ENCODE peak calls at places on chromosome X, in six cellular contexts. One of them, this sample, is unnamed.

GRCh38 chrX:50905334-50905733 is 5.2 kb upstream of the BMP15 start:
- DNase-seq in OCI-LY7: peak; percentile 12
- DNase-seq in heart left ventricle: no peak
- DNase-seq in GM13977: no peak
- DNase-seq in CD8-positive, alpha-beta T cell: no peak
- DNase-seq in neural crest cell: no peak
- DNase-seq in this sample: no peak

GRCh38 chrX:149527705-149528104 is 13.1 kb upstream of the EOLA1 start:
- DNase-seq in OCI-LY7: peak; percentile 43
- DNase-seq in heart left ventricle: no peak
- DNase-seq in GM13977: no peak
- DNase-seq in CD8-positive, alpha-beta T cell: peak; percentile 36
- DNase-seq in neural crest cell: no peak
- DNase-seq in this sample: no peak

GRCh38 chrX:104136241-104137019 is 20.4 kb downstream of the SLC25A53 start:
- DNase-seq in OCI-LY7: peak; percentile 72
- DNase-seq in heart left ventricle: no peak
- DNase-seq in GM13977: peak; percentile 52
- DNase-seq in CD8-positive, alpha-beta T cell: peak; percentile 58
- DNase-seq in neural crest cell: peak; percentile 70
- DNase-seq in this sample: no peak

GRCh38 chrX:131677655-131678628 is 134.1 kb downstream of the OR13H1 start:
- DNase-seq in OCI-LY7: peak; percentile 37
- DNase-seq in heart left ventricle: no peak
- DNase-seq in GM13977: peak; percentile 66
- DNase-seq in CD8-positive, alpha-beta T cell: no peak
- DNase-seq in neural crest cell: peak; percentile 66
- DNase-seq in this sample: no peak

GRCh38 chrX:22165732-22166457 is 106.8 kb upstream of the CBLL2 start:
- DNase-seq in OCI-LY7: no peak
- DNase-seq in heart left ventricle: no peak
- DNase-seq in GM13977: no peak
- DNase-seq in CD8-positive, alpha-beta T cell: no peak
- DNase-seq in neural crest cell: no peak
- DNase-seq in this sample: no peak

GRCh38 chrX:84064164-84064563 is 123.8 kb downstream of the RPS6KA6 start:
- DNase-seq in OCI-LY7: no peak
- DNase-seq in heart left ventricle: no peak
- DNase-seq in GM13977: no peak
- DNase-seq in CD8-positive, alpha-beta T cell: no peak
- DNase-seq in neural crest cell: no peak
- DNase-seq in this sample: no peak

GRCh38 chrX:41559662-41560061 is 112.5 kb downstream of the NYX start:
- DNase-seq in OCI-LY7: no peak
- DNase-seq in heart left ventricle: no peak
- DNase-seq in GM13977: no peak
- DNase-seq in CD8-positive, alpha-beta T cell: peak; percentile 38
- DNase-seq in neural crest cell: no peak
- DNase-seq in this sample: no peak

GRCh38 chrX:39948564-39948963 is 149.2 kb downstream of the BCOR start:
- DNase-seq in OCI-LY7: no peak
- DNase-seq in heart left ventricle: no peak
- DNase-seq in GM13977: no peak
- DNase-seq in CD8-positive, alpha-beta T cell: no peak
- DNase-seq in neural crest cell: no peak
- DNase-seq in this sample: no peak

GRCh38 chrX:10617964-10618342 is 2.4 kb downstream of the MID1 start:
- DNase-seq in OCI-LY7: no peak
- DNase-seq in heart left ventricle: no peak
- DNase-seq in GM13977: no peak
- DNase-seq in CD8-positive, alpha-beta T cell: no peak
- DNase-seq in neural crest cell: no peak
- DNase-seq in this sample: no peak

GRCh38 chrX:130082244-130083106 is 27.8 kb downstream of the ELF4 start:
- DNase-seq in OCI-LY7: peak; percentile 67
- DNase-seq in heart left ventricle: peak; percentile 64
- DNase-seq in GM13977: peak; percentile 68
- DNase-seq in CD8-positive, alpha-beta T cell: peak; percentile 69
- DNase-seq in neural crest cell: no peak
- DNase-seq in this sample: no peak

GRCh38 chrX:40719218-40719617 is 16.1 kb downstream of the MED14 start:
- DNase-seq in OCI-LY7: no peak
- DNase-seq in heart left ventricle: no peak
- DNase-seq in GM13977: no peak
- DNase-seq in CD8-positive, alpha-beta T cell: no peak
- DNase-seq in neural crest cell: no peak
- DNase-seq in this sample: no peak

GRCh38 chrX:40107291-40108083 is 9.7 kb upstream of the BCOR start:
- DNase-seq in OCI-LY7: no peak
- DNase-seq in heart left ventricle: peak; percentile 84
- DNase-seq in GM13977: peak; percentile 61
- DNase-seq in CD8-positive, alpha-beta T cell: no peak
- DNase-seq in neural crest cell: no peak
- DNase-seq in this sample: no peak

GRCh38 chrX:132480581-132481203 is 8.1 kb downstream of the MBNL3 start:
- DNase-seq in OCI-LY7: peak; percentile 89
- DNase-seq in heart left ventricle: no peak
- DNase-seq in GM13977: peak; percentile 42
- DNase-seq in CD8-positive, alpha-beta T cell: peak; percentile 49
- DNase-seq in neural crest cell: no peak
- DNase-seq in this sample: no peak

GRCh38 chrX:131053076-131053475 is 5.1 kb upstream of the ARHGAP36 start:
- DNase-seq in OCI-LY7: no peak
- DNase-seq in heart left ventricle: no peak
- DNase-seq in GM13977: no peak
- DNase-seq in CD8-positive, alpha-beta T cell: no peak
- DNase-seq in neural crest cell: no peak
- DNase-seq in this sample: no peak

GRCh38 chrX:110224926-110225617 is 92.8 kb downstream of the AMMECR1 start:
- DNase-seq in OCI-LY7: no peak
- DNase-seq in heart left ventricle: no peak
- DNase-seq in GM13977: no peak
- DNase-seq in CD8-positive, alpha-beta T cell: no peak
- DNase-seq in neural crest cell: no peak
- DNase-seq in this sample: no peak

GRCh38 chrX:110133735-110134370 is 130.9 kb downstream of the TMEM164 start:
- DNase-seq in OCI-LY7: no peak
- DNase-seq in heart left ventricle: no peak
- DNase-seq in GM13977: no peak
- DNase-seq in CD8-positive, alpha-beta T cell: no peak
- DNase-seq in neural crest cell: no peak
- DNase-seq in this sample: no peak

GRCh38 chrX:5617666-5618065 is 611.0 kb downstream of the NLGN4X start:
- DNase-seq in OCI-LY7: no peak
- DNase-seq in heart left ventricle: no peak
- DNase-seq in GM13977: no peak
- DNase-seq in CD8-positive, alpha-beta T cell: no peak
- DNase-seq in neural crest cell: no peak
- DNase-seq in this sample: no peak

GRCh38 chrX:43846558-43846957 is 35.7 kb downstream of the MAOB start:
- DNase-seq in OCI-LY7: no peak
- DNase-seq in heart left ventricle: no peak
- DNase-seq in GM13977: no peak
- DNase-seq in CD8-positive, alpha-beta T cell: no peak
- DNase-seq in neural crest cell: no peak
- DNase-seq in this sample: no peak

GRCh38 chrX:96182366-96182765 is 502.3 kb upstream of the DIAPH2 start:
- DNase-seq in OCI-LY7: no peak
- DNase-seq in heart left ventricle: no peak
- DNase-seq in GM13977: no peak
- DNase-seq in CD8-positive, alpha-beta T cell: no peak
- DNase-seq in neural crest cell: peak; percentile 9
- DNase-seq in this sample: no peak

GRCh38 chrX:71151366-71151765 is 6.7 kb downstream of the NLGN3 start:
- DNase-seq in OCI-LY7: no peak
- DNase-seq in heart left ventricle: no peak
- DNase-seq in GM13977: no peak
- DNase-seq in CD8-positive, alpha-beta T cell: no peak
- DNase-seq in neural crest cell: no peak
- DNase-seq in this sample: no peak

GRCh38 chrX:105328773-105329172 is 108.3 kb upstream of the TEX13A start:
- DNase-seq in OCI-LY7: no peak
- DNase-seq in heart left ventricle: no peak
- DNase-seq in GM13977: no peak
- DNase-seq in CD8-positive, alpha-beta T cell: no peak
- DNase-seq in neural crest cell: no peak
- DNase-seq in this sample: no peak

GRCh38 chrX:102863735-102864134 is 73.3 kb upstream of the RAB40AL start:
- DNase-seq in OCI-LY7: peak; percentile 56
- DNase-seq in heart left ventricle: peak; percentile 87
- DNase-seq in GM13977: peak; percentile 52
- DNase-seq in CD8-positive, alpha-beta T cell: peak; percentile 73
- DNase-seq in neural crest cell: peak; percentile 74
- DNase-seq in this sample: peak; percentile 82

GRCh38 chrX:132025085-132025484 is 2.0 kb downstream of the STK26 start:
- DNase-seq in OCI-LY7: no peak
- DNase-seq in heart left ventricle: no peak
- DNase-seq in GM13977: no peak
- DNase-seq in CD8-positive, alpha-beta T cell: peak; percentile 38
- DNase-seq in neural crest cell: peak; percentile 8
- DNase-seq in this sample: no peak

GRCh38 chrX:129540725-129541184 is 696 bp downstream of the OCRL start:
- DNase-seq in OCI-LY7: peak; percentile 12
- DNase-seq in heart left ventricle: no peak
- DNase-seq in GM13977: peak; percentile 38
- DNase-seq in CD8-positive, alpha-beta T cell: no peak
- DNase-seq in neural crest cell: no peak
- DNase-seq in this sample: no peak

GRCh38 chrX:155949098-155949497 is 48.4 kb upstream of the IL9R start:
- DNase-seq in OCI-LY7: no peak
- DNase-seq in heart left ventricle: no peak
- DNase-seq in GM13977: no peak
- DNase-seq in CD8-positive, alpha-beta T cell: no peak
- DNase-seq in neural crest cell: no peak
- DNase-seq in this sample: no peak

GRCh38 chrX:123171781-123172180 is 12.3 kb upstream of the GRIA3 start:
- DNase-seq in OCI-LY7: no peak
- DNase-seq in heart left ventricle: no peak
- DNase-seq in GM13977: no peak
- DNase-seq in CD8-positive, alpha-beta T cell: no peak
- DNase-seq in neural crest cell: no peak
- DNase-seq in this sample: no peak

GRCh38 chrX:57155171-57155570 is 18.0 kb upstream of the SPIN2A start:
- DNase-seq in OCI-LY7: no peak
- DNase-seq in heart left ventricle: no peak
- DNase-seq in GM13977: no peak
- DNase-seq in CD8-positive, alpha-beta T cell: no peak
- DNase-seq in neural crest cell: no peak
- DNase-seq in this sample: no peak

DNA sequence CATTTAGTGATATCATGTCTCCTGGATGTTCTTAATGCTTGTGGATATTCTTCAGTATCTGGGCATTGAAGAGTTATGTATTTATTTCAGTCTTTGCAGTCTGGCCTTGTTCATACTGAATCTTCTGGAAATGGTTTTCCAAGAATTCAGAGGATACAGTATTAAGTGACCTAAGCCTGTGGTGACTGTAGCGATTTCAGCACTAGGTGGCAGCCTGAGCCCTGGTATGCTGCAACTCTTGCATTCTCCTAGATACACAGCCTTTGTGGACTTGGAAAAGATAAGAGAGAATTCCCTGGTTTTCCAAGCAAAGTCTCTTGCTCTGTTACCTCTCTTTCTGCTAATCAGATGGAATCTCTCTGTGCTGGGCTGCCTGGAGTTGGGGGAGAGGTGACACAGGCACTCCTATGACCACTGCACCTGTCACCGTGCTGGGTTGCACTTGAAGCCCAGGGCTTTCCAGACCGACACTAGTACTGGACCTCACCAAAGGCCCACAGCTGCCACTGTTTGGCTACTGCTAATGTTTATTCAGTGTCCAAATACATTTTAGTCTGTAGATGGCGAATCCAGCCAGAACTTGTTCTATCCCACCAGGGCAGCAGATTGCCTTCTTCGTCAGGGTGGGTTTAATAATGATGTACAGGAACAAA is 19.3 kb upstream of the SPIN2A start:
- DNase-seq in OCI-LY7: peak; percentile 20
- DNase-seq in heart left ventricle: no peak
- DNase-seq in GM13977: no peak
- DNase-seq in CD8-positive, alpha-beta T cell: no peak
- DNase-seq in neural crest cell: no peak
- DNase-seq in this sample: no peak
- TF ChIP-seq CTCF in OCI-LY7: peak; percentile 69
- TF ChIP-seq CTCF in heart left ventricle: peak; percentile 19
- TF ChIP-seq CTCF in GM13977: peak; percentile 48
- TF ChIP-seq CTCF in CD8-positive, alpha-beta T cell: no peak
- TF ChIP-seq CTCF in neural crest cell: peak; percentile 61
- TF ChIP-seq CTCF in this sample: peak; percentile 65

GRCh38 chrX:2700405-2701320 is 9.6 kb downstream of the CD99 start:
- DNase-seq in OCI-LY7: no peak
- DNase-seq in heart left ventricle: no peak
- DNase-seq in GM13977: no peak
- DNase-seq in CD8-positive, alpha-beta T cell: no peak
- DNase-seq in neural crest cell: no peak
- DNase-seq in this sample: no peak

GRCh38 chrX:2705036-2705435 is 13.9 kb downstream of the CD99 start:
- DNase-seq in OCI-LY7: no peak
- DNase-seq in heart left ventricle: no peak
- DNase-seq in GM13977: no peak
- DNase-seq in CD8-positive, alpha-beta T cell: no peak
- DNase-seq in neural crest cell: no peak
- DNase-seq in this sample: no peak

GRCh38 chrX:2701600-2701999 is 10.5 kb downstream of the CD99 start:
- DNase-seq in OCI-LY7: peak; percentile 84
- DNase-seq in heart left ventricle: no peak
- DNase-seq in GM13977: no peak
- DNase-seq in CD8-positive, alpha-beta T cell: no peak
- DNase-seq in neural crest cell: no peak
- DNase-seq in this sample: no peak

GRCh38 chrX:2705461-2705860 is 14.4 kb downstream of the CD99 start:
- DNase-seq in OCI-LY7: no peak
- DNase-seq in heart left ventricle: no peak
- DNase-seq in GM13977: no peak
- DNase-seq in CD8-positive, alpha-beta T cell: no peak
- DNase-seq in neural crest cell: no peak
- DNase-seq in this sample: no peak

GRCh38 chrX:2703991-2704369 is 12.9 kb downstream of the CD99 start:
- DNase-seq in OCI-LY7: no peak
- DNase-seq in heart left ventricle: no peak
- DNase-seq in GM13977: no peak
- DNase-seq in CD8-positive, alpha-beta T cell: no peak
- DNase-seq in neural crest cell: no peak
- DNase-seq in this sample: no peak
- TF ChIP-seq CTCF in OCI-LY7: no peak
- TF ChIP-seq CTCF in heart left ventricle: peak; percentile 11
- TF ChIP-seq CTCF in GM13977: no peak
- TF ChIP-seq CTCF in CD8-positive, alpha-beta T cell: no peak
- TF ChIP-seq CTCF in neural crest cell: no peak
- TF ChIP-seq CTCF in this sample: no peak

GRCh38 chrX:38654302-38654701 is 93.0 kb downstream of the TSPAN7 start:
- DNase-seq in OCI-LY7: peak; percentile 8
- DNase-seq in heart left ventricle: no peak
- DNase-seq in GM13977: no peak
- DNase-seq in CD8-positive, alpha-beta T cell: no peak
- DNase-seq in neural crest cell: no peak
- DNase-seq in this sample: no peak
- TF ChIP-seq CTCF in OCI-LY7: peak; percentile 60
- TF ChIP-seq CTCF in heart left ventricle: peak; percentile 48
- TF ChIP-seq CTCF in GM13977: no peak
- TF ChIP-seq CTCF in CD8-positive, alpha-beta T cell: no peak
- TF ChIP-seq CTCF in neural crest cell: peak; percentile 64
- TF ChIP-seq CTCF in this sample: peak; percentile 74

GRCh38 chrX:19332983-19333382 is 10.7 kb upstream of the PDHA1 start:
- DNase-seq in OCI-LY7: no peak
- DNase-seq in heart left ventricle: peak; percentile 60
- DNase-seq in GM13977: no peak
- DNase-seq in CD8-positive, alpha-beta T cell: no peak
- DNase-seq in neural crest cell: no peak
- DNase-seq in this sample: no peak

GRCh38 chrX:19334945-19335626 is 8.6 kb upstream of the PDHA1 start:
- DNase-seq in OCI-LY7: peak; percentile 79
- DNase-seq in heart left ventricle: no peak
- DNase-seq in GM13977: peak; percentile 46
- DNase-seq in CD8-positive, alpha-beta T cell: peak; percentile 21
- DNase-seq in neural crest cell: no peak
- DNase-seq in this sample: no peak
- TF ChIP-seq CTCF in OCI-LY7: peak; percentile 87
- TF ChIP-seq CTCF in heart left ventricle: no peak
- TF ChIP-seq CTCF in GM13977: peak; percentile 53
- TF ChIP-seq CTCF in CD8-positive, alpha-beta T cell: no peak
- TF ChIP-seq CTCF in neural crest cell: peak; percentile 57
- TF ChIP-seq CTCF in this sample: peak; percentile 69